ENCODE peak calls at places on chromosomes 2 and 18, in five cellular contexts. D is ecto neural progenitor cell, V is mesendoderm, R is substantia nigra, F is NB4. M is an unnamed sample.

GRCh38 chr2:28356095-28356911 is 36.4 kb upstream of the FOSL2 start:
- DNase-seq in F (peak; percentile 45), V (peak; percentile 26), R (no peak), D (no peak), M (peak; percentile 43)

GRCh38 chr18:75408554-75409506 is 18.7 kb downstream of the SMIM21 start:
- DNase-seq in F (peak; percentile 65), V (peak; percentile 23), D (no peak), R (no peak), M (peak; percentile 7)

GRCh38 chr18:58497845-58498244 is 131.0 kb downstream of the ALPK2 start:
- DNase-seq in F (no peak), D (no peak), R (no peak), V (peak; percentile 50), M (no peak)

GRCh38 chr2:58571181-58571852 is 330.2 kb upstream of the FANCL start:
- DNase-seq in F (peak; percentile 70), D (peak; percentile 56), R (no peak), V (peak; percentile 94), M (peak; percentile 10)

GRCh38 chr2:59932341-59932740 is 621.1 kb downstream of the BCL11A start:
- DNase-seq in V (peak; percentile 71), D (no peak), R (no peak), F (no peak), M (no peak)

GRCh38 chr2:85578243-85579180 is 1.1 kb downstream of the VAMP8 start:
- DNase-seq in D (peak; percentile 60), R (no peak), V (peak; percentile 56), F (peak; percentile 95), M (no peak)

GRCh38 chr2:231914077-231914690 is 12.0 kb downstream of the NPPC start:
- DNase-seq in V (no peak), F (no peak), R (no peak), D (no peak), M (no peak)

GRCh38 chr2:117603569-117603968 is 210.9 kb upstream of the DDX18 start:
- DNase-seq in D (no peak), F (no peak), R (no peak), V (no peak), M (no peak)

GRCh38 chr18:57784816-57785144 is 18.3 kb downstream of the ATP8B1 start:
- DNase-seq in V (no peak), F (no peak), D (no peak), R (no peak), M (no peak)

GRCh38 chr2:150596071-150596470 is 108.6 kb upstream of the RND3 start:
- DNase-seq in V (no peak), R (no peak), F (no peak), D (no peak), M (no peak)

GRCh38 chr2:218717262-218717661 is 6.6 kb downstream of the TTLL4 start:
- DNase-seq in R (no peak), V (no peak), D (no peak), F (peak; percentile 21), M (no peak)

GRCh38 chr2:37711308-37711731 is 39.9 kb upstream of the CDC42EP3 start:
- DNase-seq in V (peak; percentile 95), D (no peak), F (peak; percentile 94), R (no peak), M (peak; percentile 46)

GRCh38 chr18:79393626-79394401 is 1.9 kb upstream of the NFATC1 start:
- DNase-seq in R (no peak), V (peak; percentile 88), D (no peak), F (peak; percentile 39), M (peak; percentile 46)

GRCh38 chr2:156589381-156590079 is 153.4 kb downstream of the GPD2 start:
- DNase-seq in V (peak; percentile 52), R (peak; percentile 1), D (no peak), F (peak; percentile 58), M (peak; percentile 29)

GRCh38 chr2:223538920-223539440 is 63.2 kb downstream of the SCG2 start:
- DNase-seq in F (no peak), V (peak; percentile 15), D (no peak), R (no peak), M (no peak)

GRCh38 chr2:48738806-48739205 is 16.7 kb downstream of the LHCGR start:
- DNase-seq in R (no peak), F (no peak), V (no peak), D (no peak), M (no peak)

GRCh38 chr2:138512672-138513071 is 11.1 kb downstream of the SPOPL start:
- DNase-seq in D (no peak), R (no peak), V (no peak), F (no peak), M (no peak)

GRCh38 chr2:121824264-121824663 is 68.8 kb downstream of the TSN start:
- DNase-seq in R (no peak), V (no peak), F (no peak), D (no peak), M (no peak)

GRCh38 chr2:226418521-226418920 is 381.1 kb downstream of the IRS1 start:
- DNase-seq in D (no peak), V (no peak), F (no peak), R (no peak), M (no peak)

GRCh38 chr2:145957929-145958328 is 1438.0 kb upstream of the ZEB2 start:
- DNase-seq in R (no peak), V (peak; percentile 4), D (no peak), F (peak; percentile 81), M (peak; percentile 9)

GRCh38 chr2:189654641-189655040 is 6.6 kb upstream of the ASNSD1 start:
- DNase-seq in D (no peak), F (no peak), V (no peak), R (no peak), M (no peak)

GRCh38 chr2:107687087-107687486 is 139.6 kb upstream of the RGPD4 start:
- DNase-seq in R (no peak), V (no peak), F (no peak), D (no peak), M (no peak)

GRCh38 chr2:102021776-102022175 is 30.0 kb downstream of the IL1R2 start:
- DNase-seq in V (peak; percentile 12), R (no peak), D (no peak), F (no peak), M (no peak)

GRCh38 chr2:6932833-6933232 is 15.6 kb downstream of the RNF144A start:
- DNase-seq in V (no peak), R (no peak), D (no peak), F (no peak), M (no peak)

GRCh38 chr2:31694444-31694843 is 113.7 kb upstream of the SRD5A2 start:
- DNase-seq in R (no peak), F (peak; percentile 41), D (no peak), V (peak; percentile 22), M (no peak)

GRCh38 chr2:128310094-128310716 is 8.5 kb downstream of the HS6ST1 start:
- DNase-seq in F (no peak), V (no peak), D (peak; percentile 34), R (no peak), M (no peak)

GRCh38 chr2:165646321-165646801 is 147.7 kb downstream of the GALNT3 start:
- DNase-seq in R (no peak), D (no peak), V (no peak), F (no peak), M (no peak)

GRCh38 chr2:57698935-57699449 is 347.6 kb upstream of the VRK2 start:
- DNase-seq in F (no peak), D (no peak), R (no peak), V (peak; percentile 93), M (no peak)

M was measured in DND-41.